ENCODE peak calls at places on chromosomes 13 and 19, in ten cellular contexts. One of them, this sample, is unnamed.

GRCh38 chr13:82458169-82458568 is 1424.1 kb downstream of the SLITRK1 start:
- DNase-seq in tibial nerve: no peak
- DNase-seq in HCT116: no peak
- DNase-seq in right atrium auricular region: no peak
- DNase-seq in fibroblast of lung: no peak
- DNase-seq in heart left ventricle: no peak
- DNase-seq in OCI-LY7: no peak
- DNase-seq in heart right ventricle: no peak
- DNase-seq in effector memory CD4-positive, alpha-beta T cell: no peak
- DNase-seq in neural progenitor cell: no peak
- DNase-seq in this sample: no peak

GRCh38 chr19:42216653-42217521 is 590 bp downstream of the DEDD2 start:
- DNase-seq in neural progenitor cell: peak; percentile 89
- DNase-seq in right atrium auricular region: no peak
- DNase-seq in HCT116: no peak
- DNase-seq in OCI-LY7: peak; percentile 69
- DNase-seq in effector memory CD4-positive, alpha-beta T cell: no peak
- DNase-seq in heart left ventricle: peak; percentile 52
- DNase-seq in tibial nerve: no peak
- DNase-seq in fibroblast of lung: peak; percentile 36
- DNase-seq in heart right ventricle: peak; percentile 48
- DNase-seq in this sample: no peak

GRCh38 chr13:73934215-73934623 is 200.0 kb downstream of the KLF12 start:
- DNase-seq in heart left ventricle: no peak
- DNase-seq in fibroblast of lung: peak; percentile 53
- DNase-seq in OCI-LY7: no peak
- DNase-seq in heart right ventricle: no peak
- DNase-seq in effector memory CD4-positive, alpha-beta T cell: no peak
- DNase-seq in neural progenitor cell: no peak
- DNase-seq in HCT116: no peak
- DNase-seq in right atrium auricular region: no peak
- DNase-seq in tibial nerve: no peak
- DNase-seq in this sample: no peak

GRCh38 chr19:56155124-56155687 is 14.1 kb downstream of the ZNF444 start:
- DNase-seq in heart left ventricle: no peak
- DNase-seq in OCI-LY7: no peak
- DNase-seq in neural progenitor cell: peak; percentile 62
- DNase-seq in tibial nerve: no peak
- DNase-seq in effector memory CD4-positive, alpha-beta T cell: no peak
- DNase-seq in HCT116: no peak
- DNase-seq in fibroblast of lung: no peak
- DNase-seq in heart right ventricle: peak; percentile 36
- DNase-seq in right atrium auricular region: no peak
- DNase-seq in this sample: no peak

GRCh38 chr13:101799196-101799595 is 346.7 kb downstream of the ITGBL1 start:
- DNase-seq in effector memory CD4-positive, alpha-beta T cell: no peak
- DNase-seq in OCI-LY7: no peak
- DNase-seq in heart right ventricle: no peak
- DNase-seq in fibroblast of lung: no peak
- DNase-seq in neural progenitor cell: peak; percentile 5
- DNase-seq in HCT116: no peak
- DNase-seq in heart left ventricle: no peak
- DNase-seq in tibial nerve: no peak
- DNase-seq in right atrium auricular region: no peak
- DNase-seq in this sample: no peak

GRCh38 chr19:4889034-4889825 is 13.5 kb downstream of the ARRDC5 start:
- DNase-seq in HCT116: no peak
- DNase-seq in heart left ventricle: no peak
- DNase-seq in tibial nerve: no peak
- DNase-seq in OCI-LY7: no peak
- DNase-seq in effector memory CD4-positive, alpha-beta T cell: no peak
- DNase-seq in fibroblast of lung: peak; percentile 75
- DNase-seq in neural progenitor cell: no peak
- DNase-seq in heart right ventricle: no peak
- DNase-seq in right atrium auricular region: no peak
- DNase-seq in this sample: no peak

GRCh38 chr13:66835040-66835628 is 395.0 kb downstream of the PCDH9 start:
- DNase-seq in neural progenitor cell: peak; percentile 79
- DNase-seq in OCI-LY7: no peak
- DNase-seq in HCT116: no peak
- DNase-seq in fibroblast of lung: peak; percentile 39
- DNase-seq in right atrium auricular region: peak; percentile 85
- DNase-seq in heart left ventricle: peak; percentile 85
- DNase-seq in effector memory CD4-positive, alpha-beta T cell: no peak
- DNase-seq in heart right ventricle: peak; percentile 77
- DNase-seq in tibial nerve: peak; percentile 53
- DNase-seq in this sample: peak; percentile 86

GRCh38 chr13:25111557-25111956 is 15.6 kb downstream of the PABPC3 start:
- DNase-seq in heart left ventricle: no peak
- DNase-seq in OCI-LY7: no peak
- DNase-seq in tibial nerve: no peak
- DNase-seq in effector memory CD4-positive, alpha-beta T cell: no peak
- DNase-seq in HCT116: no peak
- DNase-seq in fibroblast of lung: peak; percentile 25
- DNase-seq in neural progenitor cell: no peak
- DNase-seq in right atrium auricular region: no peak
- DNase-seq in heart right ventricle: no peak
- DNase-seq in this sample: no peak

GRCh38 chr19:54162241-54162805 is 2.8 kb upstream of the LENG1 start:
- DNase-seq in tibial nerve: peak; percentile 79
- DNase-seq in effector memory CD4-positive, alpha-beta T cell: peak; percentile 67
- DNase-seq in OCI-LY7: peak; percentile 91
- DNase-seq in right atrium auricular region: peak; percentile 83
- DNase-seq in neural progenitor cell: peak; percentile 83
- DNase-seq in heart left ventricle: peak; percentile 82
- DNase-seq in HCT116: peak; percentile 65
- DNase-seq in fibroblast of lung: peak; percentile 54
- DNase-seq in heart right ventricle: peak; percentile 82
- DNase-seq in this sample: peak; percentile 91

GRCh38 chr19:39167461-39168257 is 29.1 kb upstream of the NCCRP1 start:
- DNase-seq in heart left ventricle: no peak
- DNase-seq in right atrium auricular region: no peak
- DNase-seq in heart right ventricle: no peak
- DNase-seq in neural progenitor cell: no peak
- DNase-seq in tibial nerve: no peak
- DNase-seq in HCT116: no peak
- DNase-seq in effector memory CD4-positive, alpha-beta T cell: no peak
- DNase-seq in OCI-LY7: no peak
- DNase-seq in fibroblast of lung: no peak
- DNase-seq in this sample: no peak
- H3K4me3 ChIP-seq in heart left ventricle: no peak overlapping the region
- H3K4me3 ChIP-seq in right atrium auricular region: no peak overlapping the region
- H3K4me3 ChIP-seq in heart right ventricle: no peak overlapping the region
- H3K4me3 ChIP-seq in neural progenitor cell: no peak overlapping the region
- H3K4me3 ChIP-seq in tibial nerve: no peak overlapping the region
- H3K4me3 ChIP-seq in HCT116: no peak overlapping the region
- H3K4me3 ChIP-seq in effector memory CD4-positive, alpha-beta T cell: no peak overlapping the region
- H3K4me3 ChIP-seq in OCI-LY7: no peak overlapping the region
- H3K4me3 ChIP-seq in fibroblast of lung: no peak overlapping the region
- H3K4me3 ChIP-seq in this sample: no peak overlapping the region

GRCh38 chr13:114064516-114065140 is 67.8 kb downstream of the RASA3 start:
- DNase-seq in heart right ventricle: no peak
- DNase-seq in neural progenitor cell: peak; percentile 90
- DNase-seq in fibroblast of lung: peak; percentile 35
- DNase-seq in tibial nerve: no peak
- DNase-seq in right atrium auricular region: no peak
- DNase-seq in HCT116: no peak
- DNase-seq in OCI-LY7: no peak
- DNase-seq in effector memory CD4-positive, alpha-beta T cell: no peak
- DNase-seq in heart left ventricle: no peak
- DNase-seq in this sample: peak; percentile 53
- H3K4me1 ChIP-seq in heart right ventricle: peaks cover 76% of the 10 kb centered on the region
- H3K4me1 ChIP-seq in neural progenitor cell: peaks cover 28% of the 10 kb centered on the region
- H3K4me1 ChIP-seq in fibroblast of lung: peaks cover 59% of the 10 kb centered on the region
- H3K4me1 ChIP-seq in tibial nerve: peaks cover 83% of the 10 kb centered on the region
- H3K4me1 ChIP-seq in right atrium auricular region: peaks cover 65% of the 10 kb centered on the region
- H3K4me1 ChIP-seq in HCT116: peaks cover 44% of the 10 kb centered on the region
- H3K4me1 ChIP-seq in OCI-LY7: peaks cover 42% of the 10 kb centered on the region
- H3K4me1 ChIP-seq in effector memory CD4-positive, alpha-beta T cell: peaks cover 52% of the 10 kb centered on the region
- H3K4me1 ChIP-seq in heart left ventricle: peaks cover 54% of the 10 kb centered on the region
- H3K4me1 ChIP-seq in this sample: peaks cover 8% of the 10 kb centered on the region

DNA sequence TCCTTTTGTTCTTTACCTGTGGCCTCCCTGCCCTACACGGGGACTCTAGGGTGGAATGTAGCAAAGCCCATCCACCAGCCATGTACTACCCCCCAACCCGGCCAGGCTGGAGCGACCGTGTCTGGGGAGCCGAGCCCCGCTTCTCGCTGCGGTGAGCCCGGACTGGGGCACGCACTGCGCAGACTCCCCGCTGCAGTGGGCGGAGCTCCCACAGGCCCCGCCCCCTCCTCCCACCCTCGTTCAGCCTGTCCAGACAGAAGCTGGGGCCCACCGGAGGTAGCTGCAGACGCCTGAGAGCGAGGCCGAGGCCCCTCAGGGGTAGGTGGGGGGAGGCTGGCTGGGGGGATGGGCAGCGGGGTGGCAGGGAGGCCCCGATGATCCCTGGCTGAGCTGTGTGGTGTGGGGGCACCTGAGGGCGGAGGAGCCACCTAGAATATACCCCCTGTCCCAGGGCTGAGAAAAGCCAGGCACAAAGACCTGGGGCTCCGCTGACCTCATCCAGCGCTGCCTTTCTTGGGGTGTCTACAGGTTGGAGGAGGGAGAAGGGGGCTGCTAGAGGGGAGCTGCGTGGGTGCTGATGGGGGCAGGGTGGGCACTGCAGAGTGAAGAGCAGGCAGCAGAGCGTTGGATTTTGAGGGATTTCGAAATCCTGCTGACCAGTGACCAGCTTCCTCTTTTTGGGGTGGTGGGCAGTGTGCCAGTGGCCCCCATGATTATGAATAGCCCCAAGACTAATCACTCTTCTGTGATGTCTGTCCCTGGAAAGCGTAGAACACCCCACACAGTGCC is 17.3 kb downstream of the PLD3 start:
- DNase-seq in fibroblast of lung: peak; percentile 61
- DNase-seq in heart right ventricle: peak; percentile 72
- DNase-seq in heart left ventricle: peak; percentile 63
- DNase-seq in HCT116: no peak
- DNase-seq in right atrium auricular region: no peak
- DNase-seq in OCI-LY7: peak; percentile 79
- DNase-seq in neural progenitor cell: peak; percentile 91
- DNase-seq in tibial nerve: peak; percentile 56
- DNase-seq in effector memory CD4-positive, alpha-beta T cell: no peak
- DNase-seq in this sample: peak; percentile 59
- H3K4me3 ChIP-seq in fibroblast of lung: peak overlapping the region; percentile 38
- H3K4me3 ChIP-seq in heart right ventricle: no peak overlapping the region
- H3K4me3 ChIP-seq in heart left ventricle: peak overlapping the region; percentile 50
- H3K4me3 ChIP-seq in HCT116: no peak overlapping the region
- H3K4me3 ChIP-seq in right atrium auricular region: peak overlapping the region; percentile 24
- H3K4me3 ChIP-seq in OCI-LY7: peak overlapping the region; percentile 57
- H3K4me3 ChIP-seq in neural progenitor cell: peak overlapping the region; percentile 70
- H3K4me3 ChIP-seq in tibial nerve: peak overlapping the region; percentile 49
- H3K4me3 ChIP-seq in effector memory CD4-positive, alpha-beta T cell: peak overlapping the region; percentile 21
- H3K4me3 ChIP-seq in this sample: peak overlapping the region; percentile 24

GRCh38 chr19:13162749-13163608 is 12.8 kb downstream of the IER2 start:
- DNase-seq in heart left ventricle: peak; percentile 98
- DNase-seq in HCT116: peak; percentile 99
- DNase-seq in right atrium auricular region: peak; percentile 99
- DNase-seq in fibroblast of lung: peak; percentile 98
- DNase-seq in effector memory CD4-positive, alpha-beta T cell: peak; percentile 75
- DNase-seq in tibial nerve: peak; percentile 91
- DNase-seq in neural progenitor cell: peak; percentile 97
- DNase-seq in heart right ventricle: peak; percentile 96
- DNase-seq in OCI-LY7: peak; percentile 94
- DNase-seq in this sample: peak; percentile 99
- H3K4me1 ChIP-seq in heart left ventricle: peaks cover 60% of the 10 kb centered on the region
- H3K4me1 ChIP-seq in HCT116: peaks cover 90% of the 10 kb centered on the region
- H3K4me1 ChIP-seq in right atrium auricular region: peaks cover 53% of the 10 kb centered on the region
- H3K4me1 ChIP-seq in fibroblast of lung: peaks cover 29% of the 10 kb centered on the region
- H3K4me1 ChIP-seq in effector memory CD4-positive, alpha-beta T cell: peaks cover 63% of the 10 kb centered on the region
- H3K4me1 ChIP-seq in tibial nerve: peaks cover 24% of the 10 kb centered on the region
- H3K4me1 ChIP-seq in neural progenitor cell: peaks cover 24% of the 10 kb centered on the region
- H3K4me1 ChIP-seq in heart right ventricle: peaks cover 63% of the 10 kb centered on the region
- H3K4me1 ChIP-seq in OCI-LY7: peaks cover 96% of the 10 kb centered on the region
- H3K4me1 ChIP-seq in this sample: peaks cover 31% of the 10 kb centered on the region

GRCh38 chr13:33543089-33543459 is 257.5 kb upstream of the STARD13 start:
- DNase-seq in fibroblast of lung: no peak
- DNase-seq in HCT116: no peak
- DNase-seq in neural progenitor cell: no peak
- DNase-seq in effector memory CD4-positive, alpha-beta T cell: no peak
- DNase-seq in tibial nerve: no peak
- DNase-seq in right atrium auricular region: no peak
- DNase-seq in OCI-LY7: no peak
- DNase-seq in heart right ventricle: no peak
- DNase-seq in heart left ventricle: no peak
- DNase-seq in this sample: no peak

GRCh38 chr13:33542309-33543088 is 256.9 kb upstream of the STARD13 start:
- DNase-seq in OCI-LY7: peak; percentile 98
- DNase-seq in heart left ventricle: peak; percentile 99
- DNase-seq in heart right ventricle: peak; percentile 99
- DNase-seq in right atrium auricular region: peak; percentile 99
- DNase-seq in effector memory CD4-positive, alpha-beta T cell: peak; percentile 98
- DNase-seq in HCT116: peak; percentile 97
- DNase-seq in fibroblast of lung: peak; percentile 99
- DNase-seq in neural progenitor cell: peak; percentile 97
- DNase-seq in tibial nerve: peak; percentile 96
- DNase-seq in this sample: peak; percentile 99

GRCh38 chr13:33544308-33544707 is 258.8 kb upstream of the STARD13 start:
- DNase-seq in effector memory CD4-positive, alpha-beta T cell: no peak
- DNase-seq in tibial nerve: no peak
- DNase-seq in right atrium auricular region: no peak
- DNase-seq in neural progenitor cell: no peak
- DNase-seq in heart left ventricle: no peak
- DNase-seq in HCT116: no peak
- DNase-seq in heart right ventricle: no peak
- DNase-seq in OCI-LY7: no peak
- DNase-seq in fibroblast of lung: no peak
- DNase-seq in this sample: no peak

GRCh38 chr13:33543631-33544030 is 258.1 kb upstream of the STARD13 start:
- DNase-seq in neural progenitor cell: peak; percentile 7
- DNase-seq in HCT116: no peak
- DNase-seq in heart right ventricle: no peak
- DNase-seq in fibroblast of lung: no peak
- DNase-seq in effector memory CD4-positive, alpha-beta T cell: no peak
- DNase-seq in heart left ventricle: no peak
- DNase-seq in tibial nerve: no peak
- DNase-seq in OCI-LY7: peak; percentile 39
- DNase-seq in right atrium auricular region: no peak
- DNase-seq in this sample: no peak

DNA sequence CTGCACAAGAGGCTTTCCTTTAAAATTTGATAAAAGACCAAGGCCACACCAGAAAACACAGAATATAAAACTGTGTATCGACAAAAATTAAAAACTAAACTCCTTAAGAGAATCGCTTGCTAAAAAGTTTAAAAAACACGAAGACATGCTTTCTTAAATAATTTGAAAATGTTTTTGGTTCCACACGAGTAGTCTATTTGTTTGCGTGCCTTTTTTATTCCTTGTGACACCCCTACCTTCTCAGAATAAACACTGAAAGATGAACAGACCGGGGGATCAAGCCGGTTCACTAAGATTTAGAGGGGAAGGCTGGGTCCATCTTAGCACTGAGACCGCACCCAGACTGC is 256.4 kb upstream of the STARD13 start:
- DNase-seq in heart right ventricle: no peak
- DNase-seq in heart left ventricle: no peak
- DNase-seq in effector memory CD4-positive, alpha-beta T cell: no peak
- DNase-seq in HCT116: no peak
- DNase-seq in neural progenitor cell: no peak
- DNase-seq in tibial nerve: no peak
- DNase-seq in fibroblast of lung: no peak
- DNase-seq in OCI-LY7: no peak
- DNase-seq in right atrium auricular region: no peak
- DNase-seq in this sample: no peak
- H3K4me3 ChIP-seq in heart right ventricle: peak overlapping the region; percentile 11
- H3K4me3 ChIP-seq in heart left ventricle: peak overlapping the region; percentile 57
- H3K4me3 ChIP-seq in effector memory CD4-positive, alpha-beta T cell: peak overlapping the region; percentile 70
- H3K4me3 ChIP-seq in HCT116: peak overlapping the region; percentile 56
- H3K4me3 ChIP-seq in neural progenitor cell: peak overlapping the region; percentile 66
- H3K4me3 ChIP-seq in tibial nerve: peak overlapping the region; percentile 58
- H3K4me3 ChIP-seq in fibroblast of lung: peak overlapping the region; percentile 49
- H3K4me3 ChIP-seq in OCI-LY7: peak overlapping the region; percentile 80
- H3K4me3 ChIP-seq in right atrium auricular region: peak overlapping the region; percentile 40
- H3K4me3 ChIP-seq in this sample: peak overlapping the region; percentile 7